ENCODE peak calls at places on chromosome 16, in seven cellular contexts. One of them, this sample, is unnamed.

GRCh38 chr16:55444754-55445485 is 34.1 kb upstream of the MMP2 start:
- DNase-seq in T47D: no peak
- DNase-seq in NCI-H524 treated with DMSO at 0.1 percent for 48 hours: no peak
- DNase-seq in caudate nucleus: peak; percentile 2
- DNase-seq in CD4-positive, alpha-beta memory T cell: no peak
- DNase-seq in NCI-H1436: no peak
- DNase-seq in left cardiac atrium: peak; percentile 53
- DNase-seq in this sample: peak; percentile 9

GRCh38 chr16:81450783-81451491 is 6.3 kb downstream of the CMIP start:
- DNase-seq in CD4-positive, alpha-beta memory T cell: no peak
- DNase-seq in T47D: no peak
- DNase-seq in NCI-H524 treated with DMSO at 0.1 percent for 48 hours: no peak
- DNase-seq in NCI-H1436: no peak
- DNase-seq in left cardiac atrium: no peak
- DNase-seq in caudate nucleus: no peak
- DNase-seq in this sample: no peak

GRCh38 chr16:57143125-57143965 is 42.5 kb downstream of the PSME3IP1 start:
- DNase-seq in NCI-H524 treated with DMSO at 0.1 percent for 48 hours: no peak
- DNase-seq in left cardiac atrium: no peak
- DNase-seq in NCI-H1436: no peak
- DNase-seq in caudate nucleus: peak; percentile 88
- DNase-seq in T47D: no peak
- DNase-seq in CD4-positive, alpha-beta memory T cell: no peak
- DNase-seq in this sample: peak; percentile 89

GRCh38 chr16:72355561-72355960 is 183.6 kb upstream of the PMFBP1 start:
- DNase-seq in NCI-H1436: no peak
- DNase-seq in left cardiac atrium: no peak
- DNase-seq in NCI-H524 treated with DMSO at 0.1 percent for 48 hours: no peak
- DNase-seq in T47D: no peak
- DNase-seq in caudate nucleus: no peak
- DNase-seq in CD4-positive, alpha-beta memory T cell: no peak
- DNase-seq in this sample: no peak

GRCh38 chr16:89034573-89034961 is 57.6 kb upstream of the CBFA2T3 start:
- DNase-seq in caudate nucleus: no peak
- DNase-seq in CD4-positive, alpha-beta memory T cell: no peak
- DNase-seq in NCI-H524 treated with DMSO at 0.1 percent for 48 hours: no peak
- DNase-seq in T47D: no peak
- DNase-seq in NCI-H1436: no peak
- DNase-seq in left cardiac atrium: no peak
- DNase-seq in this sample: no peak

GRCh38 chr16:13429411-13429810 is 490.5 kb upstream of the ERCC4 start:
- DNase-seq in left cardiac atrium: no peak
- DNase-seq in caudate nucleus: no peak
- DNase-seq in NCI-H524 treated with DMSO at 0.1 percent for 48 hours: no peak
- DNase-seq in NCI-H1436: no peak
- DNase-seq in T47D: no peak
- DNase-seq in CD4-positive, alpha-beta memory T cell: no peak
- DNase-seq in this sample: no peak

GRCh38 chr16:7646831-7647230 is 314.2 kb downstream of the RBFOX1 start:
- DNase-seq in CD4-positive, alpha-beta memory T cell: no peak
- DNase-seq in NCI-H1436: no peak
- DNase-seq in T47D: no peak
- DNase-seq in left cardiac atrium: no peak
- DNase-seq in caudate nucleus: no peak
- DNase-seq in NCI-H524 treated with DMSO at 0.1 percent for 48 hours: no peak
- DNase-seq in this sample: no peak

GRCh38 chr16:2487903-2488531 is 13.1 kb downstream of the TBC1D24 start:
- DNase-seq in left cardiac atrium: no peak
- DNase-seq in T47D: no peak
- DNase-seq in caudate nucleus: no peak
- DNase-seq in CD4-positive, alpha-beta memory T cell: no peak
- DNase-seq in NCI-H1436: no peak
- DNase-seq in NCI-H524 treated with DMSO at 0.1 percent for 48 hours: no peak
- DNase-seq in this sample: no peak

This sample was measured in hypothalamus.